ENCODE peak calls at places on chromosomes 7 and 10, in four cellular contexts. Q, G, O and J are unnamed samples.

GRCh38 chr7:157758468-157759245 is 421.9 kb downstream of the DNAJB6 start:
- DNase-seq in Q (no peak), G (no peak), O (no peak), J (no peak)

GRCh38 chr10:5070648-5071410 is 23.4 kb upstream of the AKR1C3 start:
- DNase-seq in Q (no peak), G (no peak), O (no peak), J (no peak)

GRCh38 chr10:133226251-133226808 is 3.7 kb upstream of the UTF1 start:
- DNase-seq in Q (no peak), G (no peak), O (no peak), J (peak)

GRCh38 chr10:98030093-98030821 is at the start of gene CRTAC1:
- DNase-seq in Q (no peak), G (no peak), O (no peak), J (no peak)

GRCh38 chr10:114393482-114393881 is 10.8 kb downstream of the AFAP1L2 start:
- DNase-seq in Q (no peak), G (no peak), O (no peak), J (no peak)

GRCh38 chr7:42198974-42199668 is 37.9 kb downstream of the GLI3 start:
- DNase-seq in Q (no peak), G (no peak), O (no peak), J (no peak)

GRCh38 chr10:29057712-29058426 is 231.0 kb upstream of the LYZL1 start:
- DNase-seq in Q (no peak), G (no peak), O (no peak), J (no peak)

GRCh38 chr7:143227806-143228205 is 6.0 kb downstream of the TAS2R40 start:
- DNase-seq in Q (no peak), G (no peak), O (no peak), J (no peak)

GRCh38 chr10:3972460-3973366 is 187.7 kb upstream of the KLF6 start:
- DNase-seq in Q (peak), G (no peak), O (no peak), J (no peak)

GRCh38 chr7:152341039-152341913 is 94.5 kb downstream of the KMT2C start:
- DNase-seq in Q (no peak), G (no peak), O (peak), J (no peak)

GRCh38 chr7:131357282-131357880 is 29.7 kb downstream of the MKLN1 start:
- DNase-seq in Q (no peak), G (no peak), O (no peak), J (peak)

GRCh38 chr10:103676851-103677417 is 178.4 kb downstream of the SH3PXD2A start:
- DNase-seq in Q (no peak), G (no peak), O (no peak), J (no peak)

GRCh38 chr7:79060498-79060897 is 393.0 kb downstream of the MAGI2 start:
- DNase-seq in Q (no peak), G (no peak), O (no peak), J (no peak)

GRCh38 chr10:113412161-113412560 is 140.7 kb upstream of the HABP2 start:
- DNase-seq in Q (no peak), G (no peak), O (no peak), J (no peak)

GRCh38 chr7:80732635-80733034 is 94.2 kb downstream of the CD36 start:
- DNase-seq in Q (no peak), G (no peak), O (no peak), J (no peak)

GRCh38 chr10:5589963-5590511 is 65.3 kb downstream of the CALML3 start:
- DNase-seq in Q (no peak), G (no peak), O (no peak), J (no peak)

GRCh38 chr7:36372156-36372555 is 17.5 kb upstream of the ANLN start:
- DNase-seq in Q (no peak), G (no peak), O (no peak), J (no peak)

GRCh38 chr10:48682265-48682664 is 2.4 kb upstream of the WDFY4 start:
- DNase-seq in Q (no peak), G (no peak), O (no peak), J (no peak)

GRCh38 chr7:132891554-132891953 is 190.3 kb downstream of the CHCHD3 start:
- DNase-seq in Q (no peak), G (no peak), O (no peak), J (no peak)

GRCh38 chr10:110527731-110528171 is 30.0 kb downstream of the DUSP5 start:
- DNase-seq in Q (no peak), G (no peak), O (no peak), J (no peak)

GRCh38 chr10:110531687-110532086 is 34.0 kb downstream of the DUSP5 start:
- DNase-seq in Q (no peak), G (no peak), O (no peak), J (no peak)

GRCh38 chr10:110530131-110530831 is 32.6 kb downstream of the DUSP5 start:
- DNase-seq in Q (no peak), G (no peak), O (peak), J (no peak)

GRCh38 chr10:110528224-110528997 is 30.7 kb downstream of the DUSP5 start:
- DNase-seq in Q (no peak), G (no peak), O (no peak), J (no peak)

GRCh38 chr10:110529596-110530011 is 31.9 kb downstream of the DUSP5 start:
- DNase-seq in Q (no peak), G (no peak), O (no peak), J (no peak)
- H3K4me3 ChIP-seq in Q (no peak), G (no peak), O (peak), J (no peak)

GRCh38 chr7:151012031-151012692 is 12.1 kb downstream of the ATG9B start:
- DNase-seq in Q (no peak), G (no peak), O (no peak), J (no peak)

GRCh38 chr7:151009340-151010001 is 14.8 kb downstream of the ATG9B start:
- DNase-seq in Q (no peak), G (no peak), O (no peak), J (no peak)

GRCh38 chr7:151010002-151010306 is 14.3 kb downstream of the ATG9B start:
- DNase-seq in Q (no peak), G (no peak), O (no peak), J (no peak)

GRCh38 chr7:151011097-151011409 is 13.2 kb downstream of the ATG9B start:
- DNase-seq in Q (no peak), G (no peak), O (no peak), J (no peak)

DNA sequence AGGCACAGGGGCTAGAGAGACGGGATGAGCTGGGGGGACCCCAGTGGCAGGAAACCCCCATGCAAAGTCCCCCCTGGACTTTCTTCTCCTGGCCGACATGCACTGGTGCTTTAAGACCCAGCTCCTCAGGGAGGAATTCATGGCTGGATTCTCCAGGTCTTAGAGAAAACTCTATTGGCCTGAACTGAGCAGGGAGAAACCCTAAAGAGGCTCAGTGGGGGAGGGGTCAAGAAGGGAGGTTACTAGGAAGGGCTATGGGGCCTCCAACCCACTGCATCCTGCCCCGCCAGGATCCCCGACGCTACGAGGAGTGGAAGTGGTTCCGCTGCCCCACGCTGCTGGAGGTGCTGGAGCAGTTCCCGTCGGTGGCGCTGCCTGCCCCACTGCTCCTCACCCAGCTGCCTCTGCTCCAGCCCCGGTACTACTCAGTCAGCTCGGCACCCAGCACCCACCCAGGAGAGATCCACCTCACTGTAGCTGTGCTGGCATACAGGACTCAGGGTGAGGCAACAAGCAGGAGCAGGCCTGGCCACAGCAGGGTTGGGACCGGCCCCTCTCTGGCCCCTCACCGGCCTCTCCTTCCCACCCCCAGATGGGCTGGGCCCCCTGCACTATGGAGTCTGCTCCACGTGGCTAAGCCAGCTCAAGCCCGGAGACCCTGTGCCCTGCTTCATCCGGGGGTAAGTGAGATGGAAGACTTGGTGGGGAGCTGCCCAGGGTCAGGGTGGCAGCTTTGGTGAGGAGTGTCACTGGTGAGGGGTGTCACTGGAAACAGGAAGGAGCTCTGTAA is 13.8 kb downstream of the ATG9B start:
- DNase-seq in Q (peak), G (no peak), O (no peak), J (no peak)
- H3K4me3 ChIP-seq in Q (no peak), G (no peak), O (peak), J (no peak)

DNA sequence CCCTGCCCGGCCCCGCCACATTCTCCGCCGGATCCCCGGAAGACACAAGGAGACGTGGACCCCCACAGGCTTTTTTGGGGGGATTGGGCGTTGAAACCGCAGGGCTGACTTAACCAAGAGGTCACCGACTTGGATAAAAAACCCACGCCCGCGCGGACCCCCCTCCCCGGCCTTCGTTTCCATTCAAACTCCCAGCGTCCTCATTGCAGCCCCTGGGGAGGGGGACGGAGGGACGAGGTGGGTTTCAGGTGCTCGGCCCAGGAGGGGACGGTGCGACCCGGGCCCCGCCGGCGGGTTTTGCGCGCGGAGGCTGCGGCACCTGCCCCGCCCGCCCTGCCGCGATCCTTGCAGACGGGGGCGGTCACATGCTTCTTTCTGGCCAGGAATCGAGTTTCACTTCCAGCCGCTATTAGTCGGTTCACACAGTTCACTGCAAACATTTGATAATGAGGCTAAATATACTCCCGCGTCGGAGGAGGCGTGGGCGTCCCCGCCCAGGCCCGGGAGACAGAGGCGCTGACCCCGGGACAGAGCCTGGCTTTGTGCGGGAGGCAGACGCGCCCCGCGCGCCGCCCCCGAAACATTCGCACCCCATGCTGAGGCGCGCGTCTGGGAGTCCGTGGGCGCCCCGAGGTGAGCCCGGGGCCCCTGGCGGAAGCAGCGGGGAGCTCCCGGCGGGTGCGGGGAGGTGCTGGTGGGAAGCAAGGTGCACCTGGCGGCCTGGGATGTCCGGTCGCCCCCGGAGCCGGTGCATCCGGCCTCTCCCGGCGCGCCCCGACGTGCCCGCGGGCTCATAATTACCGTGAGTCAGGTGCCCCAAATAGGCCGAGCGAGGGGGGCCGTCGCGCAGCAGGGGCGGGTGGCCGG is 2.7 kb upstream of the PDGFA start:
- DNase-seq in Q (peak), G (no peak), O (no peak), J (no peak)
- H3K4me3 ChIP-seq in Q (peak), G (peak), O (peak), J (peak)

DNA sequence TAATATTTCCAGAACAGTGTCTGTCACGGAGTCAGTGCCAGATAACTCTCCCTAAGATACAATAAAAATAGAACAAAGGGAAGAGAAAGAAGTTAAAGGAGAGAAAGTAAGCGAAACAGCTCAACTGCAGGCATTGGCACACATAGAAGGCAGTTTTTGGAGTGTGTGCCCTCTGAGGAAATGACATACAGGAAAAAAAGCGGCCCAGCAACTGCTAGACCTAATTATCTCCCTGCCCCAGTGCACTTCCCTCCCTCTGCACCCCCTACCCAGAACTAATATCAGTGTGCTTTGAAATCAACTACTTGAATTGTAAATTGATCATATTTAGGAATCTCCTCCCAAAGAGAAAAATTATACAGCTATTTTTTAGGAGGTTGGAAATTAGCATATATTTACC is 65.1 kb downstream of the MACC1 start:
- DNase-seq in Q (no peak), G (no peak), O (no peak), J (no peak)
- H3K4me3 ChIP-seq in Q (no peak), G (no peak), O (no peak), J (no peak)

DNA sequence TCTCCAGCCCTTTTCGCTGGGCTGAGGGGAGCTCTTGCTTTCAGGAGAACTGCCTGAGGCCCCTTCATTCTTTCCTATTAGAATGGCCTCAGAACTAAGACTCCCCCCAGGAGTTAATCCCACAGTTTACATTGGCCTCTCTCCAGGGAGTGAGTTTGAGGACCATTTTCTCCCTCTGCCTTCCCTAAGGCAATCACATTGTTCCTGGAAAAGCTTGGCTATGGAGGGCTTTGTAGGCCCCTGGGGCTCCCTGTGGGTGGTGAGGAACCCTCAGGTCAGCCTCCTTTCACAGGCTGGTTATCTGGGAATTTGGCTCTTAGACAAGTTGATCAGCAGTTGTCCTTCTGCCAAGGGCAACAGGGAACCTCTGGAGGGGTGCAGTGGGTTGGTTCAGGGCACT is 343.7 kb downstream of the RPS24 start:
- DNase-seq in Q (no peak), G (no peak), O (no peak), J (no peak)
- H3K4me3 ChIP-seq in Q (no peak), G (no peak), O (no peak), J (no peak)

DNA sequence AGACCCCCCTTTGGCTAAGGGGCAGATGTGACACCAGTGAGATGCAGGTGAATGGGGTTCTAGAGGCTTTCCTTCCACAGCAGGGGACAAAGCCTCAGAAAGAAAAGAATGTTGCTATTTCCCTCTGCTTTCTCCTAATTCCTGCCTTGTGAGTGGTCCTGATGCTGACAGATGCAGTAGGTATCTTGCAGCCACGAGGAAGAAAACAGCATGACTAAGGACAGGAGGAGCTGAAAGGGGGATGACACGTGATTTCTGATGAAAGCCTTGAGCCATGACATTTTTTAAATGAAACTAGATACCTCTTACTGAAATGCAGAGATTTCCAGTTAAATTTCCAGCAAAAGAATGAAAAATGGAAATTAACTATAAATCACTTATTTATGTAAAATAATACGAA is 92.4 kb downstream of the C1GALT1 start:
- DNase-seq in Q (no peak), G (no peak), O (no peak), J (no peak)
- H3K4me3 ChIP-seq in Q (no peak), G (no peak), O (no peak), J (no peak)

GRCh38 chr7:47765373-47765979 is 182.8 kb downstream of the PKD1L1 start:
- DNase-seq in Q (no peak), G (no peak), O (no peak), J (no peak)

GRCh38 chr7:47762207-47762606 is 180.3 kb upstream of the TNS3 start:
- DNase-seq in Q (no peak), G (no peak), O (no peak), J (no peak)

GRCh38 chr7:47764746-47765145 is 182.8 kb upstream of the TNS3 start:
- DNase-seq in Q (no peak), G (no peak), O (no peak), J (no peak)

GRCh38 chr7:47763063-47763974 is 181.4 kb upstream of the TNS3 start:
- DNase-seq in Q (no peak), G (no peak), O (no peak), J (no peak)

GRCh38 chr7:47762746-47763062 is 180.8 kb upstream of the TNS3 start:
- DNase-seq in Q (no peak), G (no peak), O (no peak), J (no peak)
- H3K4me3 ChIP-seq in Q (no peak), G (no peak), O (no peak), J (no peak)